ENCODE peak calls at places on chromosomes 11 and 22, in seven cellular contexts. N is GM23248; V is HEK293T; H is activated CD4-positive, alpha-beta T cell treated with anti-CD3 and anti-CD28 coated beads, Interleukin-2, amount 10 ng/mL, durations not matched to agents 7 days and 5 days; M is EL; C is activated gamma-delta T cell treated with anti-CD3 and anti-CD28 coated beads, Interleukin-2, amount 50 U/mL, for 16 hours; E is T1000. T is an unnamed sample.

GRCh38 chr11:12280838-12281565 is 96.4 kb upstream of the PARVA start:
- DNase-seq in V (no peak), C (no peak), N (peak; percentile 57), E (no peak), H (no peak), M (no peak), T (no peak)

GRCh38 chr11:132037467-132037862 is 667.0 kb downstream of the NTM start:
- DNase-seq in E (no peak), C (no peak), V (no peak), M (no peak), N (no peak), H (no peak), T (no peak)

GRCh38 chr22:44881246-44881600 is 128.6 kb downstream of the PHF21B start:
- DNase-seq in H (no peak), E (no peak), C (no peak), N (no peak), V (no peak), M (no peak), T (no peak)

GRCh38 chr11:17915500-17916143 is 97.2 kb downstream of the SERGEF start:
- DNase-seq in V (no peak), M (peak; percentile 8), C (no peak), N (peak; percentile 10), E (no peak), H (no peak), T (no peak)

GRCh38 chr11:133918606-133919260 is 38.0 kb downstream of the IGSF9B start:
- DNase-seq in M (no peak), E (no peak), N (no peak), C (no peak), H (no peak), V (no peak), T (no peak)

GRCh38 chr22:24482586-24482985 is 12.5 kb upstream of the UPB1 start:
- DNase-seq in E (no peak), N (peak; percentile 89), V (no peak), C (no peak), H (no peak), M (peak; percentile 77), T (no peak)

GRCh38 chr22:39309364-39309861 is 10.0 kb downstream of the RPL3 start:
- DNase-seq in V (no peak), E (no peak), M (peak; percentile 67), C (no peak), H (no peak), N (peak; percentile 61), T (no peak)

GRCh38 chr22:26906464-26906863 is 249.1 kb downstream of the MIAT start:
- DNase-seq in N (no peak), E (no peak), C (no peak), H (no peak), M (no peak), V (no peak), T (no peak)

GRCh38 chr11:3932698-3933097 is 77.2 kb downstream of the STIM1 start:
- DNase-seq in V (no peak), E (no peak), C (no peak), H (no peak), M (no peak), N (no peak), T (no peak)

GRCh38 chr11:5690216-5690615 is 626 bp downstream of the TRIM22 start:
- DNase-seq in N (peak; percentile 50), M (peak; percentile 21), C (no peak), H (no peak), V (no peak), E (no peak), T (no peak)

GRCh38 chr22:19853879-19854777 is 546 bp downstream of the GNB1L start:
- DNase-seq in V (peak; percentile 14), N (peak; percentile 31), C (no peak), M (no peak), E (no peak), H (peak; percentile 35), T (no peak)

GRCh38 chr22:30718491-30718890 is 23.8 kb downstream of the OSBP2 start:
- DNase-seq in V (no peak), H (no peak), M (no peak), N (no peak), C (no peak), E (no peak), T (no peak)

GRCh38 chr11:65425971-65426838 is 3.6 kb downstream of the NEAT1 start:
- DNase-seq in N (peak; percentile 88), M (peak; percentile 87), E (no peak), C (no peak), H (peak; percentile 53), V (no peak), T (no peak)

GRCh38 chr11:104164028-104164520 is at the start of gene PDGFD:
- DNase-seq in V (peak; percentile 59), E (peak; percentile 26), N (peak; percentile 64), M (peak; percentile 42), C (peak; percentile 44), H (no peak), T (no peak)

GRCh38 chr22:35578836-35579575 is 38.1 kb downstream of the MB start:
- DNase-seq in M (no peak), C (no peak), E (no peak), N (no peak), H (no peak), V (no peak), T (no peak)

GRCh38 chr11:58316142-58316541 is 42.7 kb downstream of the OR5B17 start:
- DNase-seq in V (no peak), M (peak; percentile 80), H (no peak), N (peak; percentile 79), E (no peak), C (no peak), T (no peak)

GRCh38 chr11:468493-468892 is 18.4 kb downstream of the PTDSS2 start:
- DNase-seq in N (no peak), E (no peak), V (no peak), M (no peak), H (no peak), C (no peak), T (no peak)

GRCh38 chr11:84498016-84498415 is 1129.1 kb downstream of the DLG2 start:
- DNase-seq in V (no peak), H (no peak), M (peak; percentile 0), N (peak; percentile 82), E (no peak), C (no peak), T (no peak)

GRCh38 chr11:2210366-2211112 is 38.9 kb upstream of the TH start:
- DNase-seq in C (no peak), E (no peak), V (no peak), M (no peak), H (peak; percentile 6), N (no peak), T (no peak)

GRCh38 chr11:70862093-70862492 is 390.3 kb downstream of the SHANK2 start:
- DNase-seq in V (no peak), H (no peak), N (no peak), C (no peak), E (no peak), M (no peak), T (no peak)

GRCh38 chr22:47151064-47151463 is 388.6 kb downstream of the TBC1D22A start:
- DNase-seq in C (no peak), H (no peak), V (no peak), E (no peak), N (no peak), M (no peak), T (no peak)

GRCh38 chr11:19766810-19767209 is 54.2 kb downstream of the NAV2 start:
- DNase-seq in N (peak; percentile 61), V (no peak), H (no peak), C (no peak), E (no peak), M (peak; percentile 50), T (no peak)

GRCh38 chr11:64240467-64241174 is at the start of gene FKBP2:
- DNase-seq in N (peak; percentile 99), M (peak; percentile 97), E (peak; percentile 96), V (peak; percentile 96), C (peak; percentile 98), H (peak; percentile 97), T (peak; percentile 98)

GRCh38 chr11:71447791-71448256 is 369 bp downstream of the DHCR7 start:
- DNase-seq in H (peak; percentile 49), C (peak; percentile 25), M (peak; percentile 26), E (no peak), V (peak; percentile 32), N (peak; percentile 53), T (peak; percentile 16)

T was measured in effector memory CD4-positive, alpha-beta T cell.